ENCODE peak calls at places on chromosomes 3 and 15, in eight cellular contexts. I is mucosa of descending colon; N is COR-L47; T is stimulated activated CD4-positive, alpha-beta T cell treated with anti-CD3 and anti-CD28 coated beads, Interleukin-15, amount 100 ng/mL, for 24 hours; Z is activated naive CD4-positive, alpha-beta T cell treated with anti-CD3 and anti-CD28 coated beads, Interleukin-2, amount 50 U/mL, for 16 hours; P is T-cell; X is left ventricle myocardium superior; L is GM12891. V is an unnamed sample.

GRCh38 chr3:114332342-114333179 is 38.7 kb downstream of the TIGIT start:
- DNase-seq in I (no peak), N (no peak), T (no peak), Z (no peak), P (no peak), X (no peak), L (no peak), V (no peak)

GRCh38 chr3:47283193-47283537 is 421 bp downstream of the KLHL18 start:
- DNase-seq in I (peak), N (no peak), T (peak), Z (peak), P (no peak), X (peak), L (no peak), V (peak)

GRCh38 chr15:41695750-41696436 is 35.7 kb downstream of the MGA start:
- DNase-seq in I (peak), N (no peak), T (peak), Z (peak), P (peak), X (no peak), L (peak), V (no peak)

GRCh38 chr15:92893200-92893599 is 6.9 kb upstream of the CHD2 start:
- DNase-seq in I (no peak), N (no peak), T (no peak), Z (no peak), P (no peak), X (no peak), L (no peak), V (no peak)

GRCh38 chr15:68367992-68368391 is 64.0 kb downstream of the ITGA11 start:
- DNase-seq in I (no peak), N (no peak), T (no peak), Z (no peak), P (no peak), X (peak), L (no peak), V (no peak)

GRCh38 chr3:123156276-123156995 is 45.3 kb upstream of the SEC22A start:
- DNase-seq in I (no peak), N (no peak), T (no peak), Z (no peak), P (no peak), X (no peak), L (no peak), V (no peak)

GRCh38 chr3:122356402-122356801 is 26.6 kb downstream of the MIX23 start:
- DNase-seq in I (peak), N (peak), T (peak), Z (peak), P (peak), X (peak), L (peak), V (peak)

GRCh38 chr3:193301441-193301840 is 60.4 kb downstream of the PLAAT1 start:
- DNase-seq in I (no peak), N (peak), T (no peak), Z (no peak), P (no peak), X (no peak), L (no peak), V (no peak)

GRCh38 chr3:195245531-195245951 is 25.4 kb downstream of the XXYLT1 start:
- DNase-seq in I (no peak), N (no peak), T (no peak), Z (no peak), P (no peak), X (no peak), L (no peak), V (no peak)

GRCh38 chr15:92123848-92124631 is 269.6 kb upstream of the ST8SIA2 start:
- DNase-seq in I (no peak), N (no peak), T (no peak), Z (no peak), P (no peak), X (no peak), L (no peak), V (no peak)

GRCh38 chr15:90960316-90961091 is 5.8 kb downstream of the RCCD1 start:
- DNase-seq in I (no peak), N (no peak), T (no peak), Z (no peak), P (no peak), X (no peak), L (no peak), V (no peak)

GRCh38 chr3:184594386-184595035 is 32.9 kb downstream of the EPHB3 start:
- DNase-seq in I (no peak), N (no peak), T (no peak), Z (no peak), P (no peak), X (no peak), L (no peak), V (no peak)

GRCh38 chr3:195708066-195708465 is 12.7 kb upstream of the MUC20 start:
- DNase-seq in I (no peak), N (no peak), T (no peak), Z (no peak), P (no peak), X (no peak), L (no peak), V (no peak)

GRCh38 chr3:188590556-188590955 is 436.6 kb downstream of the LPP start:
- DNase-seq in I (no peak), N (no peak), T (no peak), Z (no peak), P (no peak), X (no peak), L (no peak), V (no peak)

GRCh38 chr15:92611995-92612745 is 43.4 kb downstream of the FAM174B start:
- DNase-seq in I (no peak), N (no peak), T (no peak), Z (no peak), P (no peak), X (no peak), L (no peak), V (no peak)

GRCh38 chr3:10594915-10595314 is 89.5 kb upstream of the ATP2B2 start:
- DNase-seq in I (peak), N (no peak), T (peak), Z (peak), P (peak), X (peak), L (no peak), V (peak)

V was measured in adipocyte.